ENCODE peak calls at places on chromosome 22, in eight cellular contexts. One of them, this sample, is unnamed.

GRCh38 chr22:24325105-24325757 is 54.6 kb downstream of the SPECC1L start:
- DNase-seq in K562: peak
- DNase-seq in A549: peak
- DNase-seq in WTC11: no peak
- DNase-seq in GM12878: peak
- DNase-seq in H1: no peak
- DNase-seq in SK-N-SH: peak
- DNase-seq in HepG2: peak
- DNase-seq in this sample: peak

GRCh38 chr22:50276143-50276542 is 6.0 kb upstream of the MAPK11 start:
- DNase-seq in A549: peak
- DNase-seq in SK-N-SH: peak
- DNase-seq in K562: no peak
- DNase-seq in GM12878: peak
- DNase-seq in HepG2: peak
- DNase-seq in WTC11: peak
- DNase-seq in H1: no peak
- DNase-seq in this sample: peak

GRCh38 chr22:22035771-22036314 is 53.3 kb upstream of the TOP3B start:
- DNase-seq in K562: no peak
- DNase-seq in HepG2: no peak
- DNase-seq in SK-N-SH: no peak
- DNase-seq in A549: no peak
- DNase-seq in H1: no peak
- DNase-seq in WTC11: no peak
- DNase-seq in GM12878: no peak
- DNase-seq in this sample: no peak

GRCh38 chr22:31082606-31083376 is 1.7 kb downstream of the SMTN start:
- DNase-seq in GM12878: no peak
- DNase-seq in SK-N-SH: peak
- DNase-seq in H1: no peak
- DNase-seq in WTC11: peak
- DNase-seq in A549: peak
- DNase-seq in K562: peak
- DNase-seq in HepG2: peak
- DNase-seq in this sample: peak

GRCh38 chr22:35489225-35489624 is 51.4 kb upstream of the RASD2 start:
- DNase-seq in WTC11: no peak
- DNase-seq in H1: no peak
- DNase-seq in SK-N-SH: peak
- DNase-seq in HepG2: no peak
- DNase-seq in A549: no peak
- DNase-seq in GM12878: no peak
- DNase-seq in K562: no peak
- DNase-seq in this sample: no peak

GRCh38 chr22:32469799-32470212 is 4.8 kb upstream of the FBXO7 start:
- DNase-seq in SK-N-SH: peak
- DNase-seq in A549: peak
- DNase-seq in HepG2: no peak
- DNase-seq in K562: peak
- DNase-seq in GM12878: no peak
- DNase-seq in WTC11: no peak
- DNase-seq in H1: no peak
- DNase-seq in this sample: peak

GRCh38 chr22:31269892-31270574 is 22.3 kb downstream of the PIK3IP1 start:
- DNase-seq in WTC11: peak
- DNase-seq in HepG2: no peak
- DNase-seq in A549: no peak
- DNase-seq in GM12878: no peak
- DNase-seq in H1: no peak
- DNase-seq in K562: no peak
- DNase-seq in SK-N-SH: no peak
- DNase-seq in this sample: no peak

GRCh38 chr22:30538280-30538679 is 8.3 kb downstream of the SEC14L6 start:
- DNase-seq in WTC11: no peak
- DNase-seq in H1: no peak
- DNase-seq in K562: no peak
- DNase-seq in SK-N-SH: no peak
- DNase-seq in GM12878: no peak
- DNase-seq in HepG2: no peak
- DNase-seq in A549: no peak
- DNase-seq in this sample: peak

GRCh38 chr22:35349704-35350538 is 31.0 kb upstream of the HMOX1 start:
- DNase-seq in A549: no peak
- DNase-seq in K562: no peak
- DNase-seq in SK-N-SH: peak
- DNase-seq in GM12878: no peak
- DNase-seq in WTC11: no peak
- DNase-seq in HepG2: no peak
- DNase-seq in H1: no peak
- DNase-seq in this sample: peak

GRCh38 chr22:32389685-32390084 is 22.4 kb downstream of the RTCB start:
- DNase-seq in WTC11: peak
- DNase-seq in HepG2: no peak
- DNase-seq in K562: peak
- DNase-seq in GM12878: no peak
- DNase-seq in SK-N-SH: peak
- DNase-seq in H1: no peak
- DNase-seq in A549: peak
- DNase-seq in this sample: peak

GRCh38 chr22:40463017-40463631 is 92.7 kb downstream of the SGSM3 start:
- DNase-seq in K562: peak
- DNase-seq in GM12878: peak
- DNase-seq in SK-N-SH: no peak
- DNase-seq in WTC11: no peak
- DNase-seq in HepG2: no peak
- DNase-seq in H1: no peak
- DNase-seq in A549: no peak
- DNase-seq in this sample: no peak

GRCh38 chr22:26621663-26622062 is at the start of gene CRYBA4:
- DNase-seq in K562: no peak
- DNase-seq in H1: no peak
- DNase-seq in SK-N-SH: no peak
- DNase-seq in WTC11: no peak
- DNase-seq in GM12878: no peak
- DNase-seq in HepG2: no peak
- DNase-seq in A549: no peak
- DNase-seq in this sample: no peak

DNA sequence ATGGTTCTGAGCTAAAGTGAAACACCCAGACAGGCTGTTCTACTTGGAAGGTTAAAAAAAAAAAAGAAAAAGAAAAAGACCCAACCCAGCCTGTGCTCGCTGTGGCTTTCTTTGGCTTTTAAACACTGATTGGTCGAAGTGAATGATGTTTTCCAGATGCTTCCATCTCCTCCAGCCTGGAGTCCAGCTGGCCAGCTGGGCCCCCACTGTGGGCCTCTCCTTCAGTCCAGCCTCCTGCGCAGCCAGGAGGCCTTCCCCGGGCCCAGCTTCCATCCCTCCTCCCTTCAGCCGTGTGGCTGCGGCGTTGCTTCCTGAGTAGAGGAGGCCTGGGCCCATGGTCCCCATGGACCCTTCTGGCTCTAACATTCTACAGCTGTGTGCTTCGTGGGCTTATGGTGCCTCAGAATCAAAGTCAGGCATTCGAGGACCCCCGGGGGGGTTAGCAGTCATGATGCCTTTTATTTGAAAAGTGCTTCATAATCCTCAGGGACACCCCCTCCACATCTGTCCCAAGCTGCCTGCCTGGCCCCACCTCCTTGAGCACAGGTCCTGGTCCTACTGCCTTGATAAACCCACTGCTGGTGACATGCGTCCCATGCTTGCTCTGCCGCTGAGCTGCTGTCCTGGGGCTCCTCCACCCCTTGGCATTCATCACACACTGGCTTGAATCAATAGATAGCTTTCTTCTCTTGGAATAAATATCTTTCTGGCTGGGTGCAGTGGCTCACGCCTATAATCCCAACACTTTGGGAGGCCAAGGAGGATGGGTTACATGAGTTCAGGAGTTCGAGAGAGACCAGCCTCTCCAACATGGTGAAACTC is 42.2 kb upstream of the FBLN1 start:
- DNase-seq in A549: no peak
- DNase-seq in GM12878: no peak
- DNase-seq in K562: no peak
- DNase-seq in HepG2: no peak
- DNase-seq in H1: no peak
- DNase-seq in WTC11: no peak
- DNase-seq in SK-N-SH: peak
- DNase-seq in this sample: peak
- TF ChIP-seq USF2 in A549: no peak
- TF ChIP-seq USF2 in GM12878: no peak
- TF ChIP-seq USF2 in K562: no peak
- TF ChIP-seq USF2 in HepG2: no peak
- TF ChIP-seq USF2 in H1: no peak
- TF ChIP-seq USF2 in WTC11: no peak
- TF ChIP-seq USF2 in SK-N-SH: no peak
- TF ChIP-seq USF2 in this sample: no peak

GRCh38 chr22:46586531-46587011 is 33.6 kb upstream of the GRAMD4 start:
- DNase-seq in WTC11: no peak
- DNase-seq in K562: no peak
- DNase-seq in SK-N-SH: no peak
- DNase-seq in A549: no peak
- DNase-seq in H1: no peak
- DNase-seq in HepG2: no peak
- DNase-seq in GM12878: no peak
- DNase-seq in this sample: no peak

GRCh38 chr22:46588279-46589140 is 31.7 kb upstream of the GRAMD4 start:
- DNase-seq in H1: no peak
- DNase-seq in K562: no peak
- DNase-seq in HepG2: no peak
- DNase-seq in WTC11: no peak
- DNase-seq in GM12878: no peak
- DNase-seq in A549: no peak
- DNase-seq in SK-N-SH: no peak
- DNase-seq in this sample: no peak

GRCh38 chr22:46587067-46587471 is 33.1 kb upstream of the GRAMD4 start:
- DNase-seq in K562: no peak
- DNase-seq in HepG2: no peak
- DNase-seq in WTC11: no peak
- DNase-seq in SK-N-SH: no peak
- DNase-seq in H1: no peak
- DNase-seq in GM12878: peak
- DNase-seq in A549: no peak
- DNase-seq in this sample: no peak

GRCh38 chr22:46589141-46589748 is 30.9 kb upstream of the GRAMD4 start:
- DNase-seq in K562: no peak
- DNase-seq in A549: no peak
- DNase-seq in GM12878: no peak
- DNase-seq in WTC11: no peak
- DNase-seq in SK-N-SH: no peak
- DNase-seq in HepG2: no peak
- DNase-seq in H1: no peak
- DNase-seq in this sample: no peak

GRCh38 chr22:46587492-46588278 is 32.5 kb upstream of the GRAMD4 start:
- DNase-seq in K562: no peak
- DNase-seq in H1: no peak
- DNase-seq in SK-N-SH: peak
- DNase-seq in WTC11: peak
- DNase-seq in A549: no peak
- DNase-seq in GM12878: peak
- DNase-seq in HepG2: no peak
- DNase-seq in this sample: no peak
- TF ChIP-seq USF2 in K562: no peak
- TF ChIP-seq USF2 in H1: no peak
- TF ChIP-seq USF2 in SK-N-SH: no peak
- TF ChIP-seq USF2 in WTC11: no peak
- TF ChIP-seq USF2 in A549: no peak
- TF ChIP-seq USF2 in GM12878: no peak
- TF ChIP-seq USF2 in HepG2: no peak
- TF ChIP-seq USF2 in this sample: no peak

GRCh38 chr22:19974233-19974861 is 32.7 kb upstream of the TXNRD2 start:
- DNase-seq in WTC11: peak
- DNase-seq in H1: peak
- DNase-seq in SK-N-SH: peak
- DNase-seq in K562: peak
- DNase-seq in A549: peak
- DNase-seq in GM12878: no peak
- DNase-seq in HepG2: peak
- DNase-seq in this sample: peak

GRCh38 chr22:19973551-19974183 is 32.0 kb upstream of the TXNRD2 start:
- DNase-seq in SK-N-SH: no peak
- DNase-seq in HepG2: no peak
- DNase-seq in K562: no peak
- DNase-seq in A549: no peak
- DNase-seq in H1: no peak
- DNase-seq in WTC11: no peak
- DNase-seq in GM12878: no peak
- DNase-seq in this sample: no peak

GRCh38 chr22:19975707-19976035 is 34.1 kb upstream of the TXNRD2 start:
- DNase-seq in K562: no peak
- DNase-seq in HepG2: no peak
- DNase-seq in H1: no peak
- DNase-seq in SK-N-SH: no peak
- DNase-seq in A549: no peak
- DNase-seq in WTC11: no peak
- DNase-seq in GM12878: no peak
- DNase-seq in this sample: no peak

GRCh38 chr22:19976671-19977070 is 35.1 kb upstream of the TXNRD2 start:
- DNase-seq in WTC11: no peak
- DNase-seq in GM12878: no peak
- DNase-seq in SK-N-SH: no peak
- DNase-seq in A549: no peak
- DNase-seq in K562: no peak
- DNase-seq in HepG2: no peak
- DNase-seq in H1: no peak
- DNase-seq in this sample: no peak

DNA sequence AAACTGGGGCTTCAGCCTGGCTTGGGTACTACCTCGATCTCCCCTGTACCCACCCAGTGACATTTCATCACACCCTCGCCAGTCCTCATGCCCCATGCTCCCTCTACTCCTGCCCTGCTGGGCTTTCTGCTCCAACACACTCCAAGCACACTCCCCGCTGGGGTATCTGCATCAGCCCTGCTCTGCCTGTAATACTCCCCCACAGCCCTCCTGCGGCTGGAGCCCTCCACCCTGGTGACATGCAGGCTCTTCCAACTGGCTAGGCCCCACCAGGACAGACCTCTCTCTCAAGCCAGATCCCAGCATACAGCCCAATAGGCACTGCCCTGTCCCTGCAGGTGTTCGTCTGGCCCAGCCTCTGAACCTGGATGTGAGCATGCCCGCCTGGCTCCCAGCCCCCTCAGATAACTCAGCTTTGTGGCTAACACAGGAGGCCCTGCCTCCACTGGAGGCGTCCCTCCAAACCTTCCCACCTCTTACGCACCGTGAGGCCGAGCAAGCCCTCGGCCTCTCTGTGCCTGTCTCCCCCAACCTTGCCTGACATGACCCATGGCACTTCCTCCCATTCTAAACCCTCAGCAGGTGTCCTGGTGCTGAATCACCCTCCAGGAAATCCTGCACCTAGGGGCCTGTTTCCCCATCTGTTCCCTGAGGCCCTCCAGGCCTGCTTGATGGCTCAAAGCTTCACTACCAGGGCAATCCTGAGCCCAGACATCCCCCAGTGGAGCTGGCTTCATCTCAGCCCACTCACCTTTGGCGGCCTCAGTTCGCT is 33.5 kb upstream of the TXNRD2 start:
- DNase-seq in SK-N-SH: no peak
- DNase-seq in HepG2: no peak
- DNase-seq in H1: no peak
- DNase-seq in K562: peak
- DNase-seq in GM12878: no peak
- DNase-seq in WTC11: no peak
- DNase-seq in A549: no peak
- DNase-seq in this sample: no peak
- TF ChIP-seq USF2 in SK-N-SH: no peak
- TF ChIP-seq USF2 in HepG2: no peak
- TF ChIP-seq USF2 in H1: no peak
- TF ChIP-seq USF2 in K562: no peak
- TF ChIP-seq USF2 in GM12878: no peak
- TF ChIP-seq USF2 in WTC11: no peak
- TF ChIP-seq USF2 in A549: no peak
- TF ChIP-seq USF2 in this sample: no peak

GRCh38 chr22:38732251-38732815 is 23.5 kb downstream of the SUN2 start:
- DNase-seq in GM12878: no peak
- DNase-seq in A549: no peak
- DNase-seq in SK-N-SH: no peak
- DNase-seq in H1: no peak
- DNase-seq in K562: no peak
- DNase-seq in WTC11: no peak
- DNase-seq in HepG2: no peak
- DNase-seq in this sample: no peak
- TF ChIP-seq USF2 in GM12878: no peak
- TF ChIP-seq USF2 in A549: no peak
- TF ChIP-seq USF2 in SK-N-SH: no peak
- TF ChIP-seq USF2 in H1: no peak
- TF ChIP-seq USF2 in K562: no peak
- TF ChIP-seq USF2 in WTC11: no peak
- TF ChIP-seq USF2 in HepG2: no peak
- TF ChIP-seq USF2 in this sample: no peak

This sample was measured in IMR-90.